ENCODE peak calls at places on chromosome 9, in eight cellular contexts. One of them, this sample, is unnamed.

GRCh38 chr9:23683021-23683431 is 143.0 kb downstream of the ELAVL2 start:
- DNase-seq in PC-3: peak
- DNase-seq in DND-41: no peak
- DNase-seq in IMR-90: no peak
- DNase-seq in mesendoderm: peak
- DNase-seq in mesenchymal stem cell: peak
- DNase-seq in GM23248: no peak
- DNase-seq in PC-9: peak
- DNase-seq in this sample: no peak

GRCh38 chr9:95753762-95754465 is 121.6 kb upstream of the ERCC6L2 start:
- DNase-seq in IMR-90: no peak
- DNase-seq in PC-3: no peak
- DNase-seq in GM23248: no peak
- DNase-seq in PC-9: no peak
- DNase-seq in mesendoderm: no peak
- DNase-seq in mesenchymal stem cell: no peak
- DNase-seq in DND-41: no peak
- DNase-seq in this sample: no peak

GRCh38 chr9:20269620-20270019 is 352.7 kb downstream of the MLLT3 start:
- DNase-seq in GM23248: no peak
- DNase-seq in DND-41: no peak
- DNase-seq in PC-3: no peak
- DNase-seq in mesenchymal stem cell: no peak
- DNase-seq in mesendoderm: no peak
- DNase-seq in IMR-90: no peak
- DNase-seq in PC-9: no peak
- DNase-seq in this sample: no peak

GRCh38 chr9:84668204-84669007 is 1.1 kb upstream of the NTRK2 start:
- DNase-seq in mesenchymal stem cell: peak
- DNase-seq in IMR-90: peak
- DNase-seq in PC-3: peak
- DNase-seq in GM23248: peak
- DNase-seq in mesendoderm: peak
- DNase-seq in DND-41: no peak
- DNase-seq in PC-9: no peak
- DNase-seq in this sample: peak

GRCh38 chr9:76297721-76298239 is 96.4 kb downstream of the RFK start:
- DNase-seq in IMR-90: peak
- DNase-seq in DND-41: no peak
- DNase-seq in PC-3: no peak
- DNase-seq in mesendoderm: no peak
- DNase-seq in GM23248: peak
- DNase-seq in mesenchymal stem cell: peak
- DNase-seq in PC-9: no peak
- DNase-seq in this sample: peak

GRCh38 chr9:83526221-83526620 is 12.0 kb downstream of the FRMD3 start:
- DNase-seq in IMR-90: no peak
- DNase-seq in mesenchymal stem cell: no peak
- DNase-seq in GM23248: no peak
- DNase-seq in mesendoderm: no peak
- DNase-seq in PC-9: no peak
- DNase-seq in DND-41: no peak
- DNase-seq in PC-3: no peak
- DNase-seq in this sample: no peak

GRCh38 chr9:5442400-5443011 is 4.8 kb upstream of the PLGRKT start:
- DNase-seq in GM23248: peak
- DNase-seq in mesendoderm: peak
- DNase-seq in PC-3: peak
- DNase-seq in DND-41: peak
- DNase-seq in IMR-90: peak
- DNase-seq in PC-9: no peak
- DNase-seq in mesenchymal stem cell: peak
- DNase-seq in this sample: peak

GRCh38 chr9:130927995-130928900 is 10.8 kb downstream of the FIBCD1 start:
- DNase-seq in PC-3: peak
- DNase-seq in mesendoderm: no peak
- DNase-seq in DND-41: no peak
- DNase-seq in mesenchymal stem cell: no peak
- DNase-seq in IMR-90: peak
- DNase-seq in GM23248: peak
- DNase-seq in PC-9: peak
- DNase-seq in this sample: peak

GRCh38 chr9:21153688-21154608 is 12.3 kb upstream of the IFNW1 start:
- DNase-seq in GM23248: peak
- DNase-seq in PC-3: peak
- DNase-seq in IMR-90: peak
- DNase-seq in DND-41: peak
- DNase-seq in PC-9: no peak
- DNase-seq in mesenchymal stem cell: peak
- DNase-seq in mesendoderm: peak
- DNase-seq in this sample: peak

GRCh38 chr9:125146247-125146646 is 2.9 kb upstream of the SCAI start:
- DNase-seq in PC-3: no peak
- DNase-seq in mesenchymal stem cell: peak
- DNase-seq in DND-41: no peak
- DNase-seq in IMR-90: peak
- DNase-seq in mesendoderm: no peak
- DNase-seq in GM23248: peak
- DNase-seq in PC-9: no peak
- DNase-seq in this sample: peak

GRCh38 chr9:127977877-127978647 is 2.7 kb downstream of the EEIG1 start:
- DNase-seq in IMR-90: peak
- DNase-seq in PC-9: peak
- DNase-seq in mesenchymal stem cell: peak
- DNase-seq in PC-3: peak
- DNase-seq in mesendoderm: peak
- DNase-seq in DND-41: no peak
- DNase-seq in GM23248: peak
- DNase-seq in this sample: peak

GRCh38 chr9:13020706-13021105 is 245.9 kb downstream of the LURAP1L start:
- DNase-seq in GM23248: no peak
- DNase-seq in mesendoderm: no peak
- DNase-seq in PC-3: no peak
- DNase-seq in IMR-90: no peak
- DNase-seq in mesenchymal stem cell: no peak
- DNase-seq in DND-41: no peak
- DNase-seq in PC-9: no peak
- DNase-seq in this sample: no peak

GRCh38 chr9:96084289-96084688 is 208.8 kb downstream of the ERCC6L2 start:
- DNase-seq in mesenchymal stem cell: peak
- DNase-seq in mesendoderm: no peak
- DNase-seq in DND-41: no peak
- DNase-seq in GM23248: no peak
- DNase-seq in PC-9: no peak
- DNase-seq in PC-3: no peak
- DNase-seq in IMR-90: no peak
- DNase-seq in this sample: no peak

GRCh38 chr9:1939926-1940368 is 75.2 kb upstream of the SMARCA2 start:
- DNase-seq in PC-3: peak
- DNase-seq in DND-41: peak
- DNase-seq in IMR-90: peak
- DNase-seq in mesendoderm: peak
- DNase-seq in mesenchymal stem cell: no peak
- DNase-seq in GM23248: peak
- DNase-seq in PC-9: no peak
- DNase-seq in this sample: peak

DNA sequence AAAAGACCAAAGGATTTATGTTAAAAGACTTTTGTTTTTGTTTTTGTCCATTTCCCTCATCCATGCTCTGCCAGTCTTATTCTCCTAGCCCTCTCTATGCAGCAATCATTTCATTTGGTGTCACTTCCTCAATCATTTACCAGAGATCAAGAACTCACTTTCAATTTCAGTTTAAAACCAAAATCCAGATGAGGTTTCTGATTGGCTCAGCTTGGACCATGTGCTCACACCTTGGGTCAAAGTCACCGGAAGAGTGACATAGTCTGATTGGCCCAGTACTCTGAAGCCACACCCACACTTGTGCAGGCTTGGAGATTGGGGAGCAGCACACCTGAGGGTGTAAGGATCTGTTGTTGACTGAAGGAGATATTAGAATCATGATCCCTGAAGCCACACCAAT is 79.6 kb downstream of the TLR4 start:
- DNase-seq in mesenchymal stem cell: no peak
- DNase-seq in PC-9: no peak
- DNase-seq in IMR-90: no peak
- DNase-seq in mesendoderm: no peak
- DNase-seq in PC-3: no peak
- DNase-seq in DND-41: peak
- DNase-seq in GM23248: no peak
- DNase-seq in this sample: no peak
- H3K4me3 ChIP-seq in mesenchymal stem cell: no peak
- H3K4me3 ChIP-seq in PC-9: peak
- H3K4me3 ChIP-seq in IMR-90: no peak
- H3K4me3 ChIP-seq in mesendoderm: no peak
- H3K4me3 ChIP-seq in PC-3: no peak
- H3K4me3 ChIP-seq in DND-41: no peak
- H3K4me3 ChIP-seq in GM23248: peak
- H3K4me3 ChIP-seq in this sample: peak

DNA sequence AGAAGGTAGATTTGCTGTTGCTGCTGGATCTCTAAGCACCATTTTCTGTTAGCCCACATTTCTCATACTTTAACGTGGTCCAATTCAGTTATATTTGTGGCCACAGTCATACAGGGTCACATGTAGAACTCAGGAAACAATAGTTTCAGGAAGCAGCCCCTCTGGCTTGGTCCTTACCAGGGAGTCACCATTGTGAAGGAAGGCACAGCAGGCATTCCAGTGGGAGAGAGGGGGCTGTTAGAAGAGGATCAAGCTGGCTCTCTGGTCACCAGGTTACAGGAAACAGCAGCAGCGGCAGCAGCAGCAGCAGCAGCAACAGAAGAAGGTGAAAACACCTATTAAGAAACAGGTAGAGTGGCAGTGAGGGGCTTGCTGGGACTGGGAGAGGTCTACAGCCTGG is 14.5 kb downstream of the C9orf43 start:
- DNase-seq in GM23248: no peak
- DNase-seq in mesenchymal stem cell: no peak
- DNase-seq in mesendoderm: peak
- DNase-seq in DND-41: no peak
- DNase-seq in PC-3: no peak
- DNase-seq in IMR-90: no peak
- DNase-seq in PC-9: no peak
- DNase-seq in this sample: no peak
- H3K4me2 ChIP-seq in GM23248: no peak
- H3K4me2 ChIP-seq in mesenchymal stem cell: no peak
- H3K4me2 ChIP-seq in mesendoderm: no peak
- H3K4me2 ChIP-seq in DND-41: no peak
- H3K4me2 ChIP-seq in PC-3: no peak
- H3K4me2 ChIP-seq in IMR-90: no peak
- H3K4me2 ChIP-seq in PC-9: no peak
- H3K4me2 ChIP-seq in this sample: no peak

DNA sequence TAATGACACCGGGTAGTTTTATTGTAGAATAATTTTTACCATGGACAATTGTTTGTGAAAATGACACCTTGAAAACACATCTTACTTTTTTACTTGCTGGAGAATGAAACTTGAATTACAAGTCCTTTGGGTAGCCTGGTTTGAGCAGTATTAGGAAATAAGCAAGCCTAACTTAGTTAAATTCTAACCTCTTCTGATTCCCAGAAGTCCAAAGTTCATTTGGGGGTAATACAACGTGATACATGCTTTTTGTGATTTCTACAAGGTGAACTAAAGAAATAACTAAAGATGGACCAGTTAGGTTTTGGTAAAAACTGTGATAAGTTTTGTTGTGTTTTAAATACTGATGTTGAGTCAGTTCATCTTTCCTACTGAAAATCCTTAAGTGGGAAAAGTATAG is 135.4 kb upstream of the DMRT1 start:
- DNase-seq in mesendoderm: no peak
- DNase-seq in PC-3: no peak
- DNase-seq in IMR-90: no peak
- DNase-seq in PC-9: no peak
- DNase-seq in mesenchymal stem cell: no peak
- DNase-seq in GM23248: peak
- DNase-seq in DND-41: no peak
- DNase-seq in this sample: no peak
- H3K4me3 ChIP-seq in mesendoderm: no peak
- H3K4me3 ChIP-seq in PC-3: peak
- H3K4me3 ChIP-seq in IMR-90: no peak
- H3K4me3 ChIP-seq in PC-9: peak
- H3K4me3 ChIP-seq in mesenchymal stem cell: no peak
- H3K4me3 ChIP-seq in GM23248: peak
- H3K4me3 ChIP-seq in DND-41: no peak
- H3K4me3 ChIP-seq in this sample: peak

GRCh38 chr9:135028956-135029355 is 58.5 kb upstream of the OLFM1 start:
- DNase-seq in PC-3: no peak
- DNase-seq in DND-41: no peak
- DNase-seq in PC-9: no peak
- DNase-seq in IMR-90: no peak
- DNase-seq in mesendoderm: no peak
- DNase-seq in mesenchymal stem cell: no peak
- DNase-seq in GM23248: no peak
- DNase-seq in this sample: peak
- H3K4me2 ChIP-seq in PC-3: no peak
- H3K4me2 ChIP-seq in DND-41: no peak
- H3K4me2 ChIP-seq in PC-9: no peak
- H3K4me2 ChIP-seq in IMR-90: no peak
- H3K4me2 ChIP-seq in mesendoderm: no peak
- H3K4me2 ChIP-seq in mesenchymal stem cell: no peak
- H3K4me2 ChIP-seq in GM23248: no peak
- H3K4me2 ChIP-seq in this sample: no peak

DNA sequence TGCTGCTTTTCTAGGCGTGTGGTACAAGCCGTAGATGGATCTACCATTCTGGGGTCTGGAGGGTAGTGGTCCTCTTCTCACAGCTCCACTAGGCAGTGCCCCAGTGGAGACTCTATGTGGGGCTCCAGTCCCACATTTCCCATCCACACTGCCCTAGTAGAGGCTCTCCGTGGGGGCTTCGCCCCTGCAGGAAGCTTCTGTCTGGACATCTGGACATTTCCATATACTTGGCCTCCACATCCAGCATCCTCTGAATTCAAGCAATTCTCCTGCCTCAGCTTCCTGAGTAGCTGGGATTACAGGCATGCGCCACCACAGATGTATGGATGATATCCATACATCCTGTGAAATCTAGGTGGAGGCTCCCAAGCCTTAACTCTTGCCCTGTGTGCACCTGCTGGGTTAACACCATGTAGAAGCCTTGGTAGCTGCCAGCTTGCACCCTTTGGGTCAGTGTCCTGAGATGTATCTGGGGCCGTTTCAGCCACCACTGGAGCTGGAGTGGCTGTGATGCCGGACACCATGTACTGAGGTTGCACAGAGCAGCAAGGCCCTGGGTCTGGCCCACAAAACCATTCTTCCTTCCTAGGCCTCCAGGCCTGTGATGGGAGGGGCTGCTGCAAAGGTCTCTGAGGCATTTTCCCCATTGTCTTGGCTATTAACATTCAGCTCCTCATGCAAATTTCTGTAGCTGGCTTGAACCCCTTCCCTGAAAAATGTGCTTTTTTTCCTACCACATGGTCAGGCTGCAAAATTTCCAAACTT is 84.0 kb downstream of the EHMT1 start:
- DNase-seq in PC-9: no peak
- DNase-seq in IMR-90: no peak
- DNase-seq in mesenchymal stem cell: no peak
- DNase-seq in mesendoderm: no peak
- DNase-seq in GM23248: no peak
- DNase-seq in PC-3: no peak
- DNase-seq in DND-41: no peak
- DNase-seq in this sample: no peak
- H3K4me3 ChIP-seq in PC-9: no peak
- H3K4me3 ChIP-seq in IMR-90: no peak
- H3K4me3 ChIP-seq in mesenchymal stem cell: no peak
- H3K4me3 ChIP-seq in mesendoderm: no peak
- H3K4me3 ChIP-seq in GM23248: no peak
- H3K4me3 ChIP-seq in PC-3: no peak
- H3K4me3 ChIP-seq in DND-41: no peak
- H3K4me3 ChIP-seq in this sample: no peak

GRCh38 chr9:36987409-36987808 is 46.7 kb downstream of the PAX5 start:
- DNase-seq in PC-3: no peak
- DNase-seq in IMR-90: no peak
- DNase-seq in mesendoderm: no peak
- DNase-seq in DND-41: no peak
- DNase-seq in PC-9: no peak
- DNase-seq in mesenchymal stem cell: no peak
- DNase-seq in GM23248: no peak
- DNase-seq in this sample: no peak
- H3K4me2 ChIP-seq in PC-3: no peak
- H3K4me2 ChIP-seq in IMR-90: no peak
- H3K4me2 ChIP-seq in mesendoderm: no peak
- H3K4me2 ChIP-seq in DND-41: no peak
- H3K4me2 ChIP-seq in PC-9: no peak
- H3K4me2 ChIP-seq in mesenchymal stem cell: no peak
- H3K4me2 ChIP-seq in GM23248: no peak
- H3K4me2 ChIP-seq in this sample: no peak

This sample was measured in osteoblast.